ENCODE peak calls at places on chromosome 3, in five cellular contexts. L is OCI-LY7; I is stimulated activated CD8-positive, alpha-beta memory T cell treated with anti-CD3 and anti-CD28 coated beads, Interleukin-7, amount 100 ng/mL, for 1 hour; D is stimulated activated CD4-positive, alpha-beta T cell treated with anti-CD3 and anti-CD28 coated beads, Interleukin-2, amount 100 ng/mL, for 24 hours; C is stimulated activated naive B cell treated with anti-CD40 and anti-IgM and Interleukin-4, amounts not matched to agents 10 μg/mL and 1 μg/mL and 100 μg/mL, for 72 hours. R is an unnamed sample.

GRCh38 chr3:122996038-122996580 is 31.5 kb downstream of the SEMA5B start:
- DNase-seq in I (no peak), D (no peak), C (no peak), L (no peak), R (no peak)

GRCh38 chr3:190384241-190384863 is 3.6 kb upstream of the CLDN16 start:
- DNase-seq in D (no peak), L (peak; percentile 37), I (no peak), C (no peak), R (peak; percentile 47)

GRCh38 chr3:127439621-127440020 is 150.9 kb downstream of the TPRA1 start:
- DNase-seq in D (peak; percentile 9), L (no peak), C (no peak), I (no peak), R (no peak)

GRCh38 chr3:172285844-172286243 is 162.4 kb downstream of the GHSR start:
- DNase-seq in I (no peak), D (no peak), C (no peak), L (no peak), R (no peak)

GRCh38 chr3:178267158-178267838 is 268.9 kb upstream of the KCNMB2 start:
- DNase-seq in D (no peak), I (no peak), L (no peak), C (no peak), R (no peak)

GRCh38 chr3:133136114-133137041 is 98.2 kb downstream of the TMEM108 start:
- DNase-seq in D (no peak), L (no peak), I (no peak), C (no peak), R (no peak)

GRCh38 chr3:165786013-165786412 is 51.2 kb downstream of the BCHE start:
- DNase-seq in D (no peak), I (no peak), L (no peak), C (no peak), R (no peak)

GRCh38 chr3:27171113-27171512 is 198.1 kb downstream of the NEK10 start:
- DNase-seq in I (no peak), C (no peak), L (no peak), D (no peak), R (no peak)

GRCh38 chr3:43512749-43513404 is 108.9 kb downstream of the ANO10 start:
- DNase-seq in C (no peak), D (no peak), I (no peak), L (no peak), R (no peak)

GRCh38 chr3:50003216-50003615 is 63.3 kb downstream of the RBM6 start:
- DNase-seq in L (no peak), C (no peak), I (no peak), D (no peak), R (no peak)

R was measured in GM23338.